ENCODE peak calls at places on chromosomes 2 and 18, in ten cellular contexts. E is IMR-90, L is astrocyte, G is Karpas-422, U is PC-3, M is neural progenitor cell, T is GM23248, Z is fibroblast of lung, H is HepG2, Y is GM23338. S is an unnamed sample.

GRCh38 chr2:161943012-161943411 is 131.0 kb downstream of the DPP4 start:
- DNase-seq in E (no peak), L (no peak), M (no peak), G (no peak), H (no peak), Z (no peak), Y (no peak), T (peak; percentile 5), U (no peak), S (no peak)

GRCh38 chr2:175605989-175606841 is 395.9 kb downstream of the LNPK start:
- DNase-seq in G (no peak), L (no peak), E (no peak), T (peak; percentile 61), U (no peak), M (no peak), Z (no peak), Y (peak; percentile 41), H (peak; percentile 99), S (no peak)

GRCh38 chr2:99066075-99066557 is 75.4 kb upstream of the C2orf15 start:
- DNase-seq in Y (peak; percentile 62), H (peak; percentile 63), Z (peak; percentile 36), E (peak; percentile 38), G (peak; percentile 83), T (peak; percentile 70), U (peak; percentile 78), M (peak; percentile 43), L (peak; percentile 8), S (peak; percentile 29)

GRCh38 chr18:47932603-47933002 is 2.1 kb upstream of the SMAD2 start:
- DNase-seq in T (no peak), H (no peak), L (no peak), E (no peak), M (peak; percentile 33), Y (peak; percentile 43), U (no peak), Z (no peak), G (no peak), S (no peak)

GRCh38 chr2:128633501-128633900 is 314.8 kb upstream of the HS6ST1 start:
- DNase-seq in M (no peak), T (peak; percentile 26), U (no peak), L (peak; percentile 84), Z (peak; percentile 84), E (peak; percentile 57), H (no peak), Y (no peak), G (no peak), S (no peak)

GRCh38 chr2:101038455-101039255 is 36.6 kb downstream of the RPL31 start:
- DNase-seq in E (no peak), G (peak; percentile 73), T (peak; percentile 45), L (no peak), M (no peak), U (peak; percentile 44), Y (peak; percentile 62), H (peak; percentile 45), Z (no peak), S (peak; percentile 31)

GRCh38 chr2:39991298-39991697 is 212.2 kb upstream of the THUMPD2 start:
- DNase-seq in G (no peak), Z (peak; percentile 82), T (peak; percentile 63), L (peak; percentile 76), E (peak; percentile 59), M (no peak), U (no peak), Y (peak; percentile 9), H (no peak), S (no peak)

GRCh38 chr2:231935207-231935524 is 9.0 kb upstream of the NPPC start:
- DNase-seq in Z (no peak), U (no peak), L (no peak), H (no peak), G (no peak), Y (no peak), E (peak; percentile 49), T (no peak), M (no peak), S (no peak)

GRCh38 chr2:26400723-26401122 is 997 bp upstream of the DRC1 start:
- DNase-seq in T (peak; percentile 5), G (no peak), U (no peak), M (no peak), H (no peak), E (no peak), Z (no peak), Y (no peak), L (no peak), S (no peak)

GRCh38 chr18:34929336-34929780 is 111.9 kb upstream of the MAPRE2 start:
- DNase-seq in G (no peak), Y (no peak), U (peak; percentile 59), T (peak; percentile 66), H (peak; percentile 94), Z (peak; percentile 85), E (peak; percentile 91), L (peak; percentile 82), M (no peak), S (no peak)

GRCh38 chr2:159053186-159054031 is 85.0 kb downstream of the TANC1 start:
- DNase-seq in M (no peak), U (no peak), T (peak; percentile 40), Z (peak; percentile 93), H (no peak), L (peak; percentile 95), Y (no peak), G (no peak), E (peak; percentile 99), S (no peak)

GRCh38 chr2:106885981-106886915 is at the start of gene ST6GAL2:
- DNase-seq in H (no peak), U (peak; percentile 52), Z (peak; percentile 30), Y (peak; percentile 72), G (no peak), T (peak; percentile 39), L (no peak), E (no peak), M (peak; percentile 87), S (no peak)

GRCh38 chr2:188665727-188666304 is 308.4 kb upstream of the COL3A1 start:
- DNase-seq in U (no peak), G (no peak), Z (no peak), H (no peak), L (no peak), E (no peak), Y (no peak), M (no peak), T (no peak), S (no peak)
- H2AFZ ChIP-seq in U (no peak overlapping the region), G (no peak overlapping the region), Z (no peak overlapping the region), H (no peak overlapping the region), L (no peak overlapping the region), E (no peak overlapping the region), Y (no peak overlapping the region), M (no peak overlapping the region), T (peak overlapping the region; percentile 47), S (no peak overlapping the region)

GRCh38 chr2:115083216-115083615 is 640.8 kb downstream of the DPP10 start:
- DNase-seq in Y (peak; percentile 30), E (no peak), T (no peak), H (no peak), M (peak; percentile 15), L (no peak), G (no peak), U (peak; percentile 33), Z (no peak), S (no peak)
- H2AFZ ChIP-seq in Y (no peak overlapping the region), E (no peak overlapping the region), T (no peak overlapping the region), H (no peak overlapping the region), M (no peak overlapping the region), L (no peak overlapping the region), G (no peak overlapping the region), U (no peak overlapping the region), Z (no peak overlapping the region), S (no peak overlapping the region)

DNA sequence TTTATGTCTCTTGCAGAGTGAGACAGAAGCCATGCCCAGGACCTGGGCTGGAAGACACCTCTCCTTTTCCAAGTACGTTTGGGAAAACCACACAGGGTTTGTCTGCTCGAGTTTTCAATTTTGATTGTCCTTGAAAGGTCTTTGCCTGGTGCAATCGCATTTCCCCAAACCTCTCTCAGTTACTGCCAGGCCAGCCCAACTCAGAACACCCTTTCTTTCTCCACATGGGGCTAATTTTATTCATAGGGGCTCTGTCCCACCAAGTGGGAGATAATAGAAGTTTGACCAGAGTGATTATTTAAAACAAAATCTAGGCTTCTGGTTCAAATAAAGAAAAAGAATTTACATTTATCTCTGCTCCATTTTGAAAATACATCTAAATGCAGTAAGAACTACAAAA is 272.1 kb downstream of the OSR1 start:
- DNase-seq in G (no peak), T (no peak), Z (no peak), Y (peak; percentile 80), H (no peak), U (no peak), E (no peak), L (no peak), M (peak; percentile 33), S (no peak)
- H2AFZ ChIP-seq in G (no peak overlapping the region), T (peak overlapping the region; percentile 7), Z (no peak overlapping the region), Y (no peak overlapping the region), H (no peak overlapping the region), U (no peak overlapping the region), E (no peak overlapping the region), L (no peak overlapping the region), M (peak overlapping the region; percentile 58), S (no peak overlapping the region)

GRCh38 chr18:24199563-24199962 is 60.7 kb downstream of the CABYR start:
- DNase-seq in G (no peak), Y (no peak), E (no peak), T (no peak), U (no peak), L (no peak), Z (peak; percentile 52), M (no peak), H (no peak), S (no peak)

GRCh38 chr18:24201699-24202687 is 63.1 kb downstream of the CABYR start:
- DNase-seq in M (no peak), Y (no peak), G (no peak), E (no peak), H (no peak), L (no peak), U (no peak), T (no peak), Z (no peak), S (no peak)

GRCh38 chr18:24200494-24200893 is 61.6 kb downstream of the CABYR start:
- DNase-seq in G (no peak), M (no peak), T (no peak), H (no peak), Y (no peak), Z (no peak), U (no peak), L (no peak), E (no peak), S (no peak)

GRCh38 chr18:24198461-24198860 is 59.6 kb downstream of the CABYR start:
- DNase-seq in M (no peak), Y (no peak), Z (no peak), G (no peak), H (no peak), E (no peak), T (no peak), L (no peak), U (no peak), S (no peak)

DNA sequence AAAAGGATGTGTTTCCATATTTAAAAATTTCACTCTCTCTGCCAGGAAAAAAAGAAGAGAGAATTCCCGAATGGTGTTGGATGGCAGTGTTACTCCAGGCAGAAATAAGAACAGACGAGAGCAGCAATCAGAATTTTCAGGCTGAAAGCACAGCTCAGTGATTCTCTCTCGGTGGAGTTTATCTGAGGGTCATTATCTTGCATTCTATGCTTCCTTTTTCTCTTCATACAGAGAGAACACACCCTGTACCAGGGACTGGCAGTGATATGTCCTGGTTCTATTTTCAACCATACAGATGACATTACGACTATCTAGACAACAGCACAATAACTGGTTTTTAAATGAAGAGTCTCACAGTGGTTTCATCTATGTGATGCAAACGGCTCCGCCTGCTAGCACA is 62.0 kb downstream of the CABYR start:
- DNase-seq in L (no peak), H (no peak), T (no peak), M (no peak), G (no peak), Z (no peak), E (no peak), Y (no peak), U (no peak), S (no peak)
- H2AFZ ChIP-seq in L (no peak overlapping the region), H (no peak overlapping the region), T (no peak overlapping the region), M (no peak overlapping the region), G (no peak overlapping the region), Z (no peak overlapping the region), E (no peak overlapping the region), Y (no peak overlapping the region), U (no peak overlapping the region), S (no peak overlapping the region)

GRCh38 chr2:212156114-212156513 is 382.5 kb downstream of the ERBB4 start:
- DNase-seq in E (no peak), M (no peak), Y (no peak), T (no peak), H (no peak), G (no peak), L (no peak), Z (no peak), U (no peak), S (no peak)
- H2AFZ ChIP-seq in E (no peak overlapping the region), M (no peak overlapping the region), Y (no peak overlapping the region), T (no peak overlapping the region), H (no peak overlapping the region), G (no peak overlapping the region), L (no peak overlapping the region), Z (no peak overlapping the region), U (no peak overlapping the region), S (no peak overlapping the region)